ENCODE peak calls at places on chromosomes 4 and X, in six cellular contexts. R is mucosa of descending colon, G is DND-41, Z is lower lobe of right lung, W is Caco-2, V is cardiac muscle cell. U is an unnamed sample. For H3K4me1 and H3K9me3, the result is how much of the 10 kb centered on the place peaks cover.

GRCh38 chr4:100146756-100147155 is 43.5 kb downstream of the DDIT4L start:
- DNase-seq in G (no peak), W (no peak), V (no peak), R (no peak), Z (no peak), U (no peak)

GRCh38 chrX:44082829-44083228 is 109.6 kb upstream of the NDP start:
- DNase-seq in G (no peak), R (no peak), V (no peak), W (no peak), Z (no peak), U (no peak)

GRCh38 chrX:35711281-35711680 is 86.9 kb upstream of the MAGEB16 start:
- DNase-seq in V (no peak), R (no peak), G (no peak), W (no peak), Z (no peak), U (no peak)

GRCh38 chr4:176478076-176478475 is 158.3 kb downstream of the SPCS3 start:
- DNase-seq in R (no peak), W (no peak), G (no peak), Z (no peak), V (no peak), U (no peak)

GRCh38 chr4:144582975-144583374 is 63.0 kb upstream of the HHIP start:
- DNase-seq in G (no peak), W (no peak), V (no peak), R (no peak), Z (no peak), U (no peak)

GRCh38 chrX:25523574-25523973 is 507.8 kb upstream of the ARX start:
- DNase-seq in Z (no peak), V (peak), R (no peak), G (peak), W (peak), U (peak)

GRCh38 chr4:148857234-148857972 is 415.2 kb upstream of the NR3C2 start:
- DNase-seq in V (no peak), W (no peak), Z (no peak), G (no peak), R (no peak), U (peak)

GRCh38 chrX:14356401-14356800 is 172.9 kb upstream of the GLRA2 start:
- DNase-seq in R (no peak), W (no peak), Z (no peak), G (no peak), V (no peak), U (peak)

GRCh38 chr4:119638359-119638758 is 9.8 kb upstream of the PDE5A start:
- DNase-seq in R (no peak), G (no peak), V (no peak), W (no peak), Z (no peak), U (no peak)

GRCh38 chrX:80808854-80809493 is 703 bp downstream of the BRWD3 start:
- DNase-seq in Z (no peak), G (peak), W (peak), R (peak), V (peak), U (no peak)

GRCh38 chr4:181161669-181162068 is 1081.5 kb upstream of the TENM3 start:
- DNase-seq in V (no peak), G (no peak), Z (no peak), W (no peak), R (no peak), U (peak)

GRCh38 chr4:2378408-2378807 is 40.0 kb downstream of the ZFYVE28 start:
- DNase-seq in V (no peak), Z (no peak), G (no peak), R (no peak), W (no peak), U (no peak)

GRCh38 chr4:82623284-82623683 is 61.5 kb upstream of the TMEM150C start:
- DNase-seq in G (no peak), R (no peak), Z (no peak), V (no peak), W (no peak), U (no peak)

GRCh38 chr4:8198206-8198905 is 734 bp upstream of the SH3TC1 start:
- DNase-seq in V (no peak), W (no peak), G (no peak), Z (peak), R (peak), U (no peak)
- H3K4me1 ChIP-seq in V (under half), W (half or more), G (half or more), Z (half or more), R (under half), U (under half)

DNA sequence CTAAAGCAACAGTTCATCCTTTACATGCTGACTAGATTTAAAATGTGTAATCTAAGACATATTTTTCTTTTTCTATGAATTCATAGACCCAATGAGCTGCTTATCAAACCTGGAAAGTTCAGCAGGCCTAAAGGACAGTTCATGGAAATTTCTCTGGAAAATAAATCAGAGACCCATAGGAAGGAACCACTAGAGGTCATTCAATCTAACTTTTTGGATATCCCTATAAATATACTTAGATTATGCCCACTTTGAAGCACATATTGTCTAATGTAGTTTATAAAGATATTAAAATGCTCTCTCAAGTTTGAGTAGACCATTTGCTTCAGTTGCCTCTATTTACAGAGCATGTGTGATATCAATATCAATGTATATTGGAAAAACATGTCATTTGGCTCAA is 473.0 kb downstream of the FAT4 start:
- DNase-seq in V (no peak), W (no peak), R (no peak), Z (no peak), G (no peak), U (no peak)
- TF ChIP-seq CTCF in V (no peak), W (no peak), R (no peak), Z (no peak), G (no peak), U (no peak)

GRCh38 chr4:185328586-185328985 is 67.1 kb downstream of the LRP2BP start:
- DNase-seq in V (no peak), R (no peak), W (no peak), Z (no peak), G (no peak), U (no peak)
- H3K9me3 ChIP-seq in V (under half), R (under half), W (half or more), Z (under half), G (under half), U (under half)

DNA sequence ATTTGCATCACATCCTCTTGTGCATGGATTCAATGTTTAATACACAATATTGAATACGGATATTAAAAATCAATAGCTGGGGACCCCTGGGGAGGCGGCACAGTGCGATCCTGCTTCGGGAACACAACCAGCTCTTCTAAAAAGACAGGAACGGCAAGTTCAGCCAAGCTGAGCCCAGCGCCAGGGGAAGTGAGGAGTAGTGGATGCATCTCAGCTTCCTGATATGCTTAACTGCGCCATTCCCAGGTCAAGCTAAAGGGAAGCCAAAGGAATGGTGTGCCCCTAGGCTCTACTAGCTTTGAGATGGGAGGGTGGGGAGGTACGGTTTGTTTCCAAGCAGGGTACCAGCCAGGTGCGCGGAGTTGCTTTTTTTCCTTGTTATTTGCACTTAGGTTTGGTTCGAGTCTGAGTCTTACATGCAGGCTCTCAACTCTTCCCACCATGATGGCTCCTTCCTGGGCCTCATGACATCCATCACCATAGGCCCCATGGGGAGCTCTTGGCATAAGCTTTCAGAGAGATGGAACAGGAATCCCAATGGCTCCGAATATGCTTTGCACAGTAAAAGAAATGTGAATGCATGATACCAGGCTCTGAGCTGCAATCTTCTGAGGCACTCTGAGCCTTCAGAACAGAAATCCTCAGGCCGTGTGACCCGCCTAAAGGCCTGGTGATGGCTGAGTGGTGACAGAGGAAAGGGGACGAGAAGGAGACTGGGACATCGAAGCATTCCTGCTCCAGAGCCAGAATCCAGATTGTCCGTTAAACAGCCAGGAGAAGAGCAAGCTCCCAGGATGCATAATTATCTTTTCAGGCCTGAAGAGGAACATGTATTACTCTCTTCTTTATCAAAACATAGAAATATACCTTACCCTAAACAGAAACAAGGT is 51.8 kb upstream of the BCOR start:
- DNase-seq in Z (no peak), G (no peak), V (peak), W (no peak), R (no peak), U (peak)
- H3K4me1 ChIP-seq in Z (under half), G (half or more), V (under half), W (under half), R (under half), U (half or more)

DNA sequence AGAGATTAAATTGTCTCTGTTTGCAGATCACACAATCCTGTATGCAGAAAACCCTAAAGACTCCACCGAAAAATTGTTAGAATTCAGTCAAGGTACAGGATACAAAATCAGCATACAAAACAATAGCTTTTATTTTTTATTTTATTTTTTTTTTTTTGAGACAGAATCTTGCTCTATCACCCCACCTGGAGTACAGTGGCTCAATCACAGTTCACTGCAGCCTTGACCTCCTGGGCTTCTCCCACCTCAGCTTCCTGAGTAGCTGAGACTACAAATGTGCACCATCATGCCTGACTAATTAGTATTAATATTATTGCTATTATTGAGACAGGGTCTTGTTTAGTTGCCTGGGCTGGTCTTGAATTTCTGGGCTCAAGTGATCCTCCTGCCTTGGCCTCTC is 8.9 kb upstream of the PLXNB3 start:
- DNase-seq in R (no peak), Z (no peak), W (no peak), V (no peak), G (no peak), U (no peak)
- TF ChIP-seq CTCF in R (no peak), Z (no peak), W (no peak), V (no peak), G (no peak), U (no peak)

DNA sequence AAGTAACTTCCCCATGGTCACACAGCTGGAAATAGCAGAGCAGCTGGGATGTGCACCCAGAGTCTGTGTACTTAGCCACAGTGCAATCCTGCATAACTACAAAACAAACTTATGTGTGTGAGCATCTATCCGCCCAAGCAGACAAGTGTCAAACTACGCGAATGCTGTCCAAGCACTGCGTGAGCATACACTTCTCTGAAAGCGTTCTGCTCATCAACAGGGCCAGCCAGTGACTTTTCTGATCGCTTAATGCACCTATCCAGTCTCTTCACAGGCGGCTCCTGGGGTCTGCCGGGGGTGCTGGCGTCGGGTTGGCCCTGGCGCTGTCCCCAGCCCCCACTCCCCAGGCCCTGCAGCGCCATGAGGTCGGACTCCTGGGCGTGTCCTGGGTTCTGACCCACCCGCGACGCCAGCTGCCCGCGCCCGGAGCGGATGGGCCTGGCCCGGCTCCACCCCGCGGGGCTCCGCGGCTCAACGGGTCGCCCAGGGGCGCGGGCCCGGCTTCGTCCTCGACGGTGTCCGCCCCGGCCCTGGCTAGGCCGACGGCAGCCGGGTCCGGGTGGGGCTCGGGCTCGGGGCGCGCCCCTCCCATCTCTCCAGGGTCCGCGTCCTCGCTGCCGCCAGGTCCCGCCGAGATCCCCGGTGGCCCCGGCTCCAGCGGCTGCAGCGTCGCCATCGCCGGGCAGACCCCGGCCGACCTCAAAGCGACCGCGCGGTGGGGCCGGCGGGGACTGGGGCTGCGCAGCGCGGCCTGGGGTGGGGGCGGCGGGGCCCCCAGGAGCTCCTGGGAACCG is 1.3 kb upstream of the ZNF141 start:
- DNase-seq in R (peak), W (peak), G (no peak), Z (peak), V (peak), U (no peak)
- H3K9me3 ChIP-seq in R (under half), W (under half), G (under half), Z (under half), V (under half), U (under half)

GRCh38 chr4:137994858-137995257 is 247.3 kb downstream of the SLC7A11 start:
- DNase-seq in G (no peak), W (no peak), Z (no peak), R (no peak), V (no peak), U (no peak)
- H3K4me1 ChIP-seq in G (under half), W (under half), Z (under half), R (under half), V (under half), U (under half)

GRCh38 chr4:76784237-76784636 is 113.7 kb downstream of the SOWAHB start:
- DNase-seq in V (no peak), W (peak), Z (no peak), R (no peak), G (no peak), U (peak)

GRCh38 chr4:76791479-76791878 is 106.5 kb downstream of the SOWAHB start:
- DNase-seq in Z (no peak), W (no peak), R (no peak), G (no peak), V (no peak), U (no peak)

GRCh38 chr4:76790377-76790776 is 107.6 kb downstream of the SOWAHB start:
- DNase-seq in Z (no peak), G (no peak), W (no peak), R (no peak), V (no peak), U (no peak)

GRCh38 chr4:76783836-76784235 is 114.1 kb downstream of the SOWAHB start:
- DNase-seq in V (no peak), Z (no peak), R (no peak), G (no peak), W (no peak), U (no peak)

GRCh38 chr4:76787898-76788297 is 110.0 kb downstream of the SOWAHB start:
- DNase-seq in V (no peak), W (no peak), G (no peak), R (no peak), Z (no peak), U (no peak)
- TF ChIP-seq CTCF in V (no peak), W (no peak), G (no peak), R (no peak), Z (no peak), U (no peak)

DNA sequence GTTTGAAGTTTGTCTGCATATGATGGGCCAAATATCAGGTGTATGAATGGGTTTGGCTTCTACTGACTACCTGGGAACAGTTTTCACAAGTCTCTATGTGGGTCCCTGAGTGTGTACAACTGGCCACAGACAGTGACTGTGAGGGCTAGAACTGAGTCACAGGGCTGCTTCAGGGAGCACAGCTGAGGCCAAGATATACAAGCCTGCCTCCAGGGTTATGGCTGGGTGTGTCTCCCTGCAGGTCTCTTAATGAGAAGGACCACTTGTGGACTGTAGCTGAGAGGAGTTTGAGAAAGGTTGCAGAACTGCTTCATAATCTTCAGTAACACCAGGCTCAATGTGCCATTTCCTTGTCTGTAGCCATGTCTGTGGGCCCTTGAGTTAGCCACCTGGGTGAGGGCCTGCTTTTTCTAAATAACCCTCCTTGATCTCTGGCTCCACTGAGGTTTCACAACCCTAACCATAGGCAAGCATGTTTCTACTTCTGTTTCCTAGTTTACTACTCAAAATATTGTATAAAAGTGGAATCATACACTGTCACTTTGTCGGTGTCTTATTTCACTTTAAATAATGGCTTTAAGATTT is 81.3 kb downstream of the ZNF732 start:
- DNase-seq in W (no peak), G (no peak), V (no peak), R (no peak), Z (no peak), U (no peak)
- H3K9me3 ChIP-seq in W (under half), G (under half), V (under half), R (under half), Z (under half), U (under half)

U was measured in A673.